ENCODE peak calls at places on chromosome 14, in eight cellular contexts. One of them, this sample, is unnamed.

GRCh38 chr14:63852271-63852816 is 460 bp upstream of the SYNE2 start:
- DNase-seq in GDM1: no peak
- DNase-seq in neural progenitor cell: no peak
- DNase-seq in spleen: no peak
- DNase-seq in stimulated activated effector memory CD8-positive, alpha-beta T cell treated with anti-CD3 and anti-CD28 coated beads, Interleukin-12 subunit alpha, Interleukin-12 subunit beta, amount 100 ng/mL, for 72 hours: no peak
- DNase-seq in HFF-Myc: no peak
- DNase-seq in tibial nerve: no peak
- DNase-seq in T1000: no peak
- DNase-seq in this sample: peak

GRCh38 chr14:106129274-106129673 is 602.9 kb downstream of the TMEM121 start:
- DNase-seq in GDM1: peak
- DNase-seq in neural progenitor cell: no peak
- DNase-seq in spleen: no peak
- DNase-seq in stimulated activated effector memory CD8-positive, alpha-beta T cell treated with anti-CD3 and anti-CD28 coated beads, Interleukin-12 subunit alpha, Interleukin-12 subunit beta, amount 100 ng/mL, for 72 hours: no peak
- DNase-seq in HFF-Myc: no peak
- DNase-seq in tibial nerve: no peak
- DNase-seq in T1000: no peak
- DNase-seq in this sample: no peak

GRCh38 chr14:35701531-35701930 is 107.6 kb downstream of the RALGAPA1 start:
- DNase-seq in GDM1: no peak
- DNase-seq in neural progenitor cell: no peak
- DNase-seq in spleen: no peak
- DNase-seq in stimulated activated effector memory CD8-positive, alpha-beta T cell treated with anti-CD3 and anti-CD28 coated beads, Interleukin-12 subunit alpha, Interleukin-12 subunit beta, amount 100 ng/mL, for 72 hours: no peak
- DNase-seq in HFF-Myc: no peak
- DNase-seq in tibial nerve: no peak
- DNase-seq in T1000: no peak
- DNase-seq in this sample: no peak

GRCh38 chr14:67232631-67233030 is 8.6 kb upstream of the PALS1 start:
- DNase-seq in GDM1: no peak
- DNase-seq in neural progenitor cell: no peak
- DNase-seq in spleen: no peak
- DNase-seq in stimulated activated effector memory CD8-positive, alpha-beta T cell treated with anti-CD3 and anti-CD28 coated beads, Interleukin-12 subunit alpha, Interleukin-12 subunit beta, amount 100 ng/mL, for 72 hours: no peak
- DNase-seq in HFF-Myc: no peak
- DNase-seq in tibial nerve: no peak
- DNase-seq in T1000: no peak
- DNase-seq in this sample: no peak

GRCh38 chr14:89429206-89430091 is 12.4 kb upstream of the FOXN3 start:
- DNase-seq in GDM1: peak
- DNase-seq in neural progenitor cell: peak
- DNase-seq in spleen: no peak
- DNase-seq in stimulated activated effector memory CD8-positive, alpha-beta T cell treated with anti-CD3 and anti-CD28 coated beads, Interleukin-12 subunit alpha, Interleukin-12 subunit beta, amount 100 ng/mL, for 72 hours: peak
- DNase-seq in HFF-Myc: no peak
- DNase-seq in tibial nerve: no peak
- DNase-seq in T1000: no peak
- DNase-seq in this sample: peak

GRCh38 chr14:51533877-51534553 is 117.7 kb upstream of the FRMD6 start:
- DNase-seq in GDM1: no peak
- DNase-seq in neural progenitor cell: no peak
- DNase-seq in spleen: no peak
- DNase-seq in stimulated activated effector memory CD8-positive, alpha-beta T cell treated with anti-CD3 and anti-CD28 coated beads, Interleukin-12 subunit alpha, Interleukin-12 subunit beta, amount 100 ng/mL, for 72 hours: no peak
- DNase-seq in HFF-Myc: no peak
- DNase-seq in tibial nerve: no peak
- DNase-seq in T1000: no peak
- DNase-seq in this sample: no peak

GRCh38 chr14:104436047-104436531 is 143.5 kb upstream of the C14orf180 start:
- DNase-seq in GDM1: peak
- DNase-seq in neural progenitor cell: no peak
- DNase-seq in spleen: peak
- DNase-seq in stimulated activated effector memory CD8-positive, alpha-beta T cell treated with anti-CD3 and anti-CD28 coated beads, Interleukin-12 subunit alpha, Interleukin-12 subunit beta, amount 100 ng/mL, for 72 hours: peak
- DNase-seq in HFF-Myc: no peak
- DNase-seq in tibial nerve: no peak
- DNase-seq in T1000: no peak
- DNase-seq in this sample: peak

GRCh38 chr14:90583427-90583826 is 186.6 kb downstream of the CALM1 start:
- DNase-seq in GDM1: no peak
- DNase-seq in neural progenitor cell: no peak
- DNase-seq in spleen: no peak
- DNase-seq in stimulated activated effector memory CD8-positive, alpha-beta T cell treated with anti-CD3 and anti-CD28 coated beads, Interleukin-12 subunit alpha, Interleukin-12 subunit beta, amount 100 ng/mL, for 72 hours: no peak
- DNase-seq in HFF-Myc: no peak
- DNase-seq in tibial nerve: no peak
- DNase-seq in T1000: no peak
- DNase-seq in this sample: no peak

GRCh38 chr14:53619625-53620324 is 336.9 kb downstream of the BMP4 start:
- DNase-seq in GDM1: no peak
- DNase-seq in neural progenitor cell: no peak
- DNase-seq in spleen: no peak
- DNase-seq in stimulated activated effector memory CD8-positive, alpha-beta T cell treated with anti-CD3 and anti-CD28 coated beads, Interleukin-12 subunit alpha, Interleukin-12 subunit beta, amount 100 ng/mL, for 72 hours: no peak
- DNase-seq in HFF-Myc: no peak
- DNase-seq in tibial nerve: no peak
- DNase-seq in T1000: no peak
- DNase-seq in this sample: no peak

GRCh38 chr14:104317500-104317805 is 179.1 kb downstream of the KIF26A start:
- DNase-seq in GDM1: no peak
- DNase-seq in neural progenitor cell: no peak
- DNase-seq in spleen: peak
- DNase-seq in stimulated activated effector memory CD8-positive, alpha-beta T cell treated with anti-CD3 and anti-CD28 coated beads, Interleukin-12 subunit alpha, Interleukin-12 subunit beta, amount 100 ng/mL, for 72 hours: no peak
- DNase-seq in HFF-Myc: no peak
- DNase-seq in tibial nerve: no peak
- DNase-seq in T1000: no peak
- DNase-seq in this sample: no peak

GRCh38 chr14:96090441-96091148 is 51.4 kb downstream of the C14orf132 start:
- DNase-seq in GDM1: no peak
- DNase-seq in neural progenitor cell: no peak
- DNase-seq in spleen: peak
- DNase-seq in stimulated activated effector memory CD8-positive, alpha-beta T cell treated with anti-CD3 and anti-CD28 coated beads, Interleukin-12 subunit alpha, Interleukin-12 subunit beta, amount 100 ng/mL, for 72 hours: no peak
- DNase-seq in HFF-Myc: no peak
- DNase-seq in tibial nerve: peak
- DNase-seq in T1000: peak
- DNase-seq in this sample: peak

GRCh38 chr14:39266589-39266870 is 32.8 kb downstream of the MIA2 start:
- DNase-seq in GDM1: no peak
- DNase-seq in neural progenitor cell: no peak
- DNase-seq in spleen: no peak
- DNase-seq in stimulated activated effector memory CD8-positive, alpha-beta T cell treated with anti-CD3 and anti-CD28 coated beads, Interleukin-12 subunit alpha, Interleukin-12 subunit beta, amount 100 ng/mL, for 72 hours: no peak
- DNase-seq in HFF-Myc: no peak
- DNase-seq in tibial nerve: peak
- DNase-seq in T1000: no peak
- DNase-seq in this sample: peak

GRCh38 chr14:24605435-24606190 is 3.9 kb downstream of the GZMH start:
- DNase-seq in GDM1: no peak
- DNase-seq in neural progenitor cell: peak
- DNase-seq in spleen: peak
- DNase-seq in stimulated activated effector memory CD8-positive, alpha-beta T cell treated with anti-CD3 and anti-CD28 coated beads, Interleukin-12 subunit alpha, Interleukin-12 subunit beta, amount 100 ng/mL, for 72 hours: peak
- DNase-seq in HFF-Myc: no peak
- DNase-seq in tibial nerve: no peak
- DNase-seq in T1000: no peak
- DNase-seq in this sample: peak

This sample was measured in left kidney.